ENCODE peak calls at places on chromosomes 7 and 10, in nine cellular contexts. A, V, K, O, P, E, D, F and X are unnamed samples.

GRCh38 chr10:4103586-4103985 is 318.6 kb upstream of the KLF6 start:
- DNase-seq in A (no peak), V (no peak), K (no peak), O (no peak), P (no peak), E (no peak), D (no peak), F (no peak), X (no peak)

GRCh38 chr10:72952901-72953223 is 1.7 kb downstream of the PLA2G12B start:
- DNase-seq in A (no peak), V (no peak), K (no peak), O (no peak), P (no peak), E (no peak), D (no peak), F (no peak), X (no peak)

GRCh38 chr7:20083781-20084180 is 133.4 kb downstream of the MACC1 start:
- DNase-seq in A (no peak), V (peak), K (peak), O (no peak), P (no peak), E (no peak), D (peak), F (no peak), X (peak)

GRCh38 chr7:149673006-149673405 is 100.4 kb downstream of the ZNF467 start:
- DNase-seq in A (no peak), V (no peak), K (no peak), O (no peak), P (no peak), E (no peak), D (no peak), F (no peak), X (no peak)

GRCh38 chr10:70364001-70364771 is 18.2 kb downstream of the LRRC20 start:
- DNase-seq in A (peak), V (peak), K (peak), O (peak), P (peak), E (peak), D (peak), F (peak), X (peak)

GRCh38 chr10:97422921-97423420 is 3.0 kb upstream of the PGAM1 start:
- DNase-seq in A (no peak), V (peak), K (no peak), O (peak), P (no peak), E (no peak), D (peak), F (no peak), X (peak)

GRCh38 chr7:31892099-31892787 is 178.0 kb downstream of the PDE1C start:
- DNase-seq in A (no peak), V (no peak), K (no peak), O (no peak), P (no peak), E (no peak), D (no peak), F (no peak), X (no peak)

GRCh38 chr10:43855667-43856210 is 207.1 kb upstream of the ZNF32 start:
- DNase-seq in A (no peak), V (no peak), K (no peak), O (no peak), P (no peak), E (no peak), D (no peak), F (no peak), X (no peak)

GRCh38 chr10:63522129-63522687 is 1.0 kb downstream of the REEP3 start:
- DNase-seq in A (no peak), V (peak), K (no peak), O (no peak), P (no peak), E (peak), D (peak), F (no peak), X (no peak)

GRCh38 chr7:86914468-86915054 is 144.9 kb downstream of the ELAPOR2 start:
- DNase-seq in A (no peak), V (no peak), K (no peak), O (no peak), P (no peak), E (peak), D (peak), F (no peak), X (peak)

GRCh38 chr10:111531690-111532089 is 454.9 kb downstream of the ADRA2A start:
- DNase-seq in A (no peak), V (no peak), K (no peak), O (no peak), P (no peak), E (no peak), D (no peak), F (no peak), X (no peak)

GRCh38 chr10:66307826-66308225 is 618.0 kb upstream of the LRRTM3 start:
- DNase-seq in A (no peak), V (no peak), K (no peak), O (no peak), P (no peak), E (no peak), D (peak), F (no peak), X (peak)

GRCh38 chr10:92552310-92552709 is 21.6 kb downstream of the IDE start:
- DNase-seq in A (no peak), V (no peak), K (no peak), O (no peak), P (no peak), E (no peak), D (no peak), F (no peak), X (no peak)

GRCh38 chr7:43791-44540 is 148.4 kb upstream of the FAM20C start:
- DNase-seq in A (no peak), V (no peak), K (no peak), O (no peak), P (no peak), E (no peak), D (no peak), F (no peak), X (no peak)

GRCh38 chr7:4738711-4739527 is 36.5 kb upstream of the AP5Z1 start:
- DNase-seq in A (no peak), V (peak), K (peak), O (peak), P (no peak), E (peak), D (peak), F (no peak), X (peak)

GRCh38 chr10:21517134-21517982 is 8.1 kb downstream of the SKIDA1 start:
- DNase-seq in A (no peak), V (peak), K (no peak), O (no peak), P (no peak), E (peak), D (peak), F (no peak), X (peak)

GRCh38 chr7:4149236-4149635 is 532.9 kb upstream of the FOXK1 start:
- DNase-seq in A (no peak), V (no peak), K (no peak), O (no peak), P (no peak), E (no peak), D (no peak), F (no peak), X (no peak)

GRCh38 chr10:84177541-84178386 is 4.2 kb downstream of the GPR15LG start:
- DNase-seq in A (peak), V (no peak), K (no peak), O (peak), P (no peak), E (no peak), D (no peak), F (peak), X (no peak)

GRCh38 chr7:2990949-2991470 is 52.7 kb downstream of the CARD11 start:
- DNase-seq in A (no peak), V (no peak), K (no peak), O (no peak), P (no peak), E (no peak), D (no peak), F (no peak), X (no peak)

GRCh38 chr7:154709840-154710520 is 292.9 kb downstream of the PAXIP1 start:
- DNase-seq in A (no peak), V (no peak), K (no peak), O (no peak), P (no peak), E (no peak), D (no peak), F (no peak), X (no peak)

GRCh38 chr10:14507156-14507555 is 176.4 kb upstream of the FRMD4A start:
- DNase-seq in A (no peak), V (no peak), K (no peak), O (peak), P (no peak), E (peak), D (no peak), F (peak), X (no peak)

GRCh38 chr7:130278892-130279690 is 12.4 kb downstream of the CPA2 start:
- DNase-seq in A (no peak), V (peak), K (peak), O (no peak), P (no peak), E (no peak), D (peak), F (no peak), X (peak)

GRCh38 chr7:31734456-31734855 is 47.4 kb downstream of the PPP1R17 start:
- DNase-seq in A (no peak), V (no peak), K (no peak), O (no peak), P (no peak), E (no peak), D (no peak), F (no peak), X (peak)

GRCh38 chr7:54581511-54581910 is 39.3 kb downstream of the VSTM2A start:
- DNase-seq in A (no peak), V (no peak), K (peak), O (no peak), P (no peak), E (no peak), D (no peak), F (no peak), X (peak)

GRCh38 chr7:42144253-42145002 is 92.6 kb downstream of the GLI3 start:
- DNase-seq in A (no peak), V (peak), K (peak), O (no peak), P (no peak), E (no peak), D (peak), F (no peak), X (no peak)

GRCh38 chr7:92547579-92547978 is 19.0 kb downstream of the RBM48 start:
- DNase-seq in A (no peak), V (no peak), K (no peak), O (no peak), P (no peak), E (no peak), D (no peak), F (no peak), X (no peak)